ENCODE peak calls at places on chromosomes 6 and 20, in seven cellular contexts. One of them, this sample, is unnamed.

GRCh38 chr6:125232466-125232865 is 69.3 kb downstream of the HDDC2 start:
- DNase-seq in trophoblast cell: peak; percentile 91
- DNase-seq in IMR-90: peak; percentile 13
- DNase-seq in neuronal stem cell: no peak
- DNase-seq in mesendoderm: no peak
- DNase-seq in mesenchymal stem cell: peak; percentile 6
- DNase-seq in H1: no peak
- DNase-seq in this sample: no peak

GRCh38 chr6:81978230-81978629 is 225.7 kb upstream of the TENT5A start:
- DNase-seq in trophoblast cell: peak; percentile 31
- DNase-seq in IMR-90: peak; percentile 41
- DNase-seq in neuronal stem cell: no peak
- DNase-seq in mesendoderm: no peak
- DNase-seq in mesenchymal stem cell: no peak
- DNase-seq in H1: no peak
- DNase-seq in this sample: no peak

GRCh38 chr20:53748821-53749402 is 155.3 kb upstream of the ZNF217 start:
- DNase-seq in trophoblast cell: peak; percentile 60
- DNase-seq in IMR-90: peak; percentile 68
- DNase-seq in neuronal stem cell: no peak
- DNase-seq in mesendoderm: no peak
- DNase-seq in mesenchymal stem cell: peak; percentile 79
- DNase-seq in H1: no peak
- DNase-seq in this sample: no peak

GRCh38 chr20:62725596-62726268 is 17.1 kb downstream of the NTSR1 start:
- DNase-seq in trophoblast cell: no peak
- DNase-seq in IMR-90: no peak
- DNase-seq in neuronal stem cell: no peak
- DNase-seq in mesendoderm: no peak
- DNase-seq in mesenchymal stem cell: no peak
- DNase-seq in H1: no peak
- DNase-seq in this sample: no peak

GRCh38 chr20:53827996-53828672 is 234.5 kb upstream of the ZNF217 start:
- DNase-seq in trophoblast cell: peak; percentile 21
- DNase-seq in IMR-90: peak; percentile 98
- DNase-seq in neuronal stem cell: no peak
- DNase-seq in mesendoderm: peak; percentile 12
- DNase-seq in mesenchymal stem cell: peak; percentile 94
- DNase-seq in H1: no peak
- DNase-seq in this sample: no peak

GRCh38 chr6:56491606-56492328 is 150.9 kb downstream of the DST start:
- DNase-seq in trophoblast cell: no peak
- DNase-seq in IMR-90: no peak
- DNase-seq in neuronal stem cell: no peak
- DNase-seq in mesendoderm: no peak
- DNase-seq in mesenchymal stem cell: no peak
- DNase-seq in H1: no peak
- DNase-seq in this sample: no peak

GRCh38 chr6:138522611-138523010 is 23.3 kb upstream of the NHSL1 start:
- DNase-seq in trophoblast cell: no peak
- DNase-seq in IMR-90: no peak
- DNase-seq in neuronal stem cell: no peak
- DNase-seq in mesendoderm: no peak
- DNase-seq in mesenchymal stem cell: peak; percentile 29
- DNase-seq in H1: no peak
- DNase-seq in this sample: no peak

GRCh38 chr6:151425561-151425960 is 26.4 kb downstream of the RMND1 start:
- DNase-seq in trophoblast cell: no peak
- DNase-seq in IMR-90: peak; percentile 20
- DNase-seq in neuronal stem cell: no peak
- DNase-seq in mesendoderm: no peak
- DNase-seq in mesenchymal stem cell: peak; percentile 26
- DNase-seq in H1: no peak
- DNase-seq in this sample: no peak

GRCh38 chr6:142570221-142570671 is 268.4 kb downstream of the ADGRG6 start:
- DNase-seq in trophoblast cell: peak; percentile 44
- DNase-seq in IMR-90: peak; percentile 52
- DNase-seq in neuronal stem cell: no peak
- DNase-seq in mesendoderm: peak; percentile 75
- DNase-seq in mesenchymal stem cell: peak; percentile 69
- DNase-seq in H1: no peak
- DNase-seq in this sample: no peak

GRCh38 chr20:10611357-10611756 is 62.4 kb downstream of the JAG1 start:
- DNase-seq in trophoblast cell: peak; percentile 54
- DNase-seq in IMR-90: peak; percentile 66
- DNase-seq in neuronal stem cell: no peak
- DNase-seq in mesendoderm: peak; percentile 87
- DNase-seq in mesenchymal stem cell: peak; percentile 46
- DNase-seq in H1: peak; percentile 77
- DNase-seq in this sample: peak; percentile 79

GRCh38 chr6:159874475-159874874 is 16.3 kb upstream of the MAS1 start:
- DNase-seq in trophoblast cell: no peak
- DNase-seq in IMR-90: peak; percentile 13
- DNase-seq in neuronal stem cell: no peak
- DNase-seq in mesendoderm: no peak
- DNase-seq in mesenchymal stem cell: no peak
- DNase-seq in H1: no peak
- DNase-seq in this sample: no peak

GRCh38 chr20:2301164-2301622 is 5.4 kb downstream of the TGM3 start:
- DNase-seq in trophoblast cell: peak; percentile 48
- DNase-seq in IMR-90: no peak
- DNase-seq in neuronal stem cell: no peak
- DNase-seq in mesendoderm: peak; percentile 34
- DNase-seq in mesenchymal stem cell: peak; percentile 50
- DNase-seq in H1: no peak
- DNase-seq in this sample: no peak

GRCh38 chr20:34546751-34547181 is 11.8 kb upstream of the MAP1LC3A start:
- DNase-seq in trophoblast cell: no peak
- DNase-seq in IMR-90: no peak
- DNase-seq in neuronal stem cell: no peak
- DNase-seq in mesendoderm: no peak
- DNase-seq in mesenchymal stem cell: no peak
- DNase-seq in H1: no peak
- DNase-seq in this sample: no peak

GRCh38 chr6:53544050-53544499 is 826 bp downstream of the GCLC start:
- DNase-seq in trophoblast cell: peak; percentile 60
- DNase-seq in IMR-90: peak; percentile 27
- DNase-seq in neuronal stem cell: peak; percentile 27
- DNase-seq in mesendoderm: no peak
- DNase-seq in mesenchymal stem cell: peak; percentile 45
- DNase-seq in H1: no peak
- DNase-seq in this sample: no peak

GRCh38 chr20:63552481-63553249 is 1.3 kb upstream of the FNDC11 start:
- DNase-seq in trophoblast cell: no peak
- DNase-seq in IMR-90: no peak
- DNase-seq in neuronal stem cell: no peak
- DNase-seq in mesendoderm: no peak
- DNase-seq in mesenchymal stem cell: no peak
- DNase-seq in H1: no peak
- DNase-seq in this sample: peak; percentile 59

GRCh38 chr20:49478266-49478665 is 4.2 kb downstream of the KCNB1 start:
- DNase-seq in trophoblast cell: no peak
- DNase-seq in IMR-90: no peak
- DNase-seq in neuronal stem cell: no peak
- DNase-seq in mesendoderm: no peak
- DNase-seq in mesenchymal stem cell: no peak
- DNase-seq in H1: no peak
- DNase-seq in this sample: no peak

GRCh38 chr6:132520953-132521352 is 8.0 kb upstream of the STX7 start:
- DNase-seq in trophoblast cell: peak; percentile 49
- DNase-seq in IMR-90: peak; percentile 44
- DNase-seq in neuronal stem cell: no peak
- DNase-seq in mesendoderm: no peak
- DNase-seq in mesenchymal stem cell: no peak
- DNase-seq in H1: no peak
- DNase-seq in this sample: no peak

GRCh38 chr6:111503660-111504059 is 20.6 kb upstream of the REV3L start:
- DNase-seq in trophoblast cell: no peak
- DNase-seq in IMR-90: peak; percentile 19
- DNase-seq in neuronal stem cell: no peak
- DNase-seq in mesendoderm: no peak
- DNase-seq in mesenchymal stem cell: no peak
- DNase-seq in H1: no peak
- DNase-seq in this sample: no peak

GRCh38 chr6:152094992-152095592 is 287.6 kb downstream of the ESR1 start:
- DNase-seq in trophoblast cell: peak; percentile 96
- DNase-seq in IMR-90: peak; percentile 100
- DNase-seq in neuronal stem cell: no peak
- DNase-seq in mesendoderm: peak; percentile 84
- DNase-seq in mesenchymal stem cell: peak; percentile 98
- DNase-seq in H1: no peak
- DNase-seq in this sample: peak; percentile 45

GRCh38 chr20:56595746-56596478 is 33.2 kb upstream of the TFAP2C start:
- DNase-seq in trophoblast cell: no peak
- DNase-seq in IMR-90: no peak
- DNase-seq in neuronal stem cell: no peak
- DNase-seq in mesendoderm: peak; percentile 74
- DNase-seq in mesenchymal stem cell: no peak
- DNase-seq in H1: no peak
- DNase-seq in this sample: peak; percentile 81

GRCh38 chr20:32463642-32464400 is 105.7 kb downstream of the ASXL1 start:
- DNase-seq in trophoblast cell: no peak
- DNase-seq in IMR-90: no peak
- DNase-seq in neuronal stem cell: no peak
- DNase-seq in mesendoderm: no peak
- DNase-seq in mesenchymal stem cell: peak; percentile 72
- DNase-seq in H1: no peak
- DNase-seq in this sample: no peak

GRCh38 chr20:23147964-23148720 is 62.0 kb upstream of the CD93 start:
- DNase-seq in trophoblast cell: peak; percentile 61
- DNase-seq in IMR-90: peak; percentile 90
- DNase-seq in neuronal stem cell: no peak
- DNase-seq in mesendoderm: no peak
- DNase-seq in mesenchymal stem cell: peak; percentile 98
- DNase-seq in H1: no peak
- DNase-seq in this sample: no peak

GRCh38 chr20:45448250-45448649 is 21.3 kb upstream of the WFDC2 start:
- DNase-seq in trophoblast cell: no peak
- DNase-seq in IMR-90: no peak
- DNase-seq in neuronal stem cell: no peak
- DNase-seq in mesendoderm: no peak
- DNase-seq in mesenchymal stem cell: no peak
- DNase-seq in H1: no peak
- DNase-seq in this sample: no peak

GRCh38 chr20:45452238-45452637 is 17.3 kb upstream of the WFDC2 start:
- DNase-seq in trophoblast cell: no peak
- DNase-seq in IMR-90: no peak
- DNase-seq in neuronal stem cell: no peak
- DNase-seq in mesendoderm: no peak
- DNase-seq in mesenchymal stem cell: no peak
- DNase-seq in H1: no peak
- DNase-seq in this sample: no peak

GRCh38 chr20:45450097-45450818 is 19.3 kb upstream of the WFDC2 start:
- DNase-seq in trophoblast cell: peak; percentile 77
- DNase-seq in IMR-90: peak; percentile 51
- DNase-seq in neuronal stem cell: no peak
- DNase-seq in mesendoderm: peak; percentile 84
- DNase-seq in mesenchymal stem cell: peak; percentile 33
- DNase-seq in H1: no peak
- DNase-seq in this sample: peak; percentile 47

GRCh38 chr20:45452772-45453171 is 16.8 kb upstream of the WFDC2 start:
- DNase-seq in trophoblast cell: no peak
- DNase-seq in IMR-90: no peak
- DNase-seq in neuronal stem cell: no peak
- DNase-seq in mesendoderm: no peak
- DNase-seq in mesenchymal stem cell: no peak
- DNase-seq in H1: no peak
- DNase-seq in this sample: no peak

GRCh38 chr20:45449528-45449927 is 20.0 kb upstream of the WFDC2 start:
- DNase-seq in trophoblast cell: no peak
- DNase-seq in IMR-90: no peak
- DNase-seq in neuronal stem cell: no peak
- DNase-seq in mesendoderm: peak; percentile 81
- DNase-seq in mesenchymal stem cell: no peak
- DNase-seq in H1: no peak
- DNase-seq in this sample: no peak
- H2BK5ac ChIP-seq in trophoblast cell: peak overlapping the region; percentile 39
- H2BK5ac ChIP-seq in IMR-90: no peak overlapping the region
- H2BK5ac ChIP-seq in neuronal stem cell: no peak overlapping the region
- H2BK5ac ChIP-seq in mesendoderm: no peak overlapping the region
- H2BK5ac ChIP-seq in mesenchymal stem cell: no peak overlapping the region
- H2BK5ac ChIP-seq in H1: no peak overlapping the region
- H2BK5ac ChIP-seq in this sample: no peak overlapping the region

GRCh38 chr20:61508301-61508700 is 256.2 kb downstream of the CDH4 start:
- DNase-seq in trophoblast cell: no peak
- DNase-seq in IMR-90: no peak
- DNase-seq in neuronal stem cell: no peak
- DNase-seq in mesendoderm: no peak
- DNase-seq in mesenchymal stem cell: no peak
- DNase-seq in H1: no peak
- DNase-seq in this sample: no peak
- H4K8ac ChIP-seq in trophoblast cell: no peak overlapping the region
- H4K8ac ChIP-seq in IMR-90: no peak overlapping the region
- H4K8ac ChIP-seq in neuronal stem cell: no peak overlapping the region
- H4K8ac ChIP-seq in mesendoderm: no peak overlapping the region
- H4K8ac ChIP-seq in mesenchymal stem cell: no peak overlapping the region
- H4K8ac ChIP-seq in H1: peak overlapping the region; percentile 42
- H4K8ac ChIP-seq in this sample: no peak overlapping the region

GRCh38 chr6:167294651-167295494 is 3.8 kb downstream of the UNC93A start:
- DNase-seq in trophoblast cell: no peak
- DNase-seq in IMR-90: no peak
- DNase-seq in neuronal stem cell: no peak
- DNase-seq in mesendoderm: no peak
- DNase-seq in mesenchymal stem cell: no peak
- DNase-seq in H1: no peak
- DNase-seq in this sample: no peak
- H3K23ac ChIP-seq in trophoblast cell: no peak overlapping the region
- H3K23ac ChIP-seq in IMR-90: no peak overlapping the region
- H3K23ac ChIP-seq in neuronal stem cell: no peak overlapping the region
- H3K23ac ChIP-seq in mesendoderm: no peak overlapping the region
- H3K23ac ChIP-seq in mesenchymal stem cell: no peak overlapping the region
- H3K23ac ChIP-seq in H1: no peak overlapping the region
- H3K23ac ChIP-seq in this sample: no peak overlapping the region

DNA sequence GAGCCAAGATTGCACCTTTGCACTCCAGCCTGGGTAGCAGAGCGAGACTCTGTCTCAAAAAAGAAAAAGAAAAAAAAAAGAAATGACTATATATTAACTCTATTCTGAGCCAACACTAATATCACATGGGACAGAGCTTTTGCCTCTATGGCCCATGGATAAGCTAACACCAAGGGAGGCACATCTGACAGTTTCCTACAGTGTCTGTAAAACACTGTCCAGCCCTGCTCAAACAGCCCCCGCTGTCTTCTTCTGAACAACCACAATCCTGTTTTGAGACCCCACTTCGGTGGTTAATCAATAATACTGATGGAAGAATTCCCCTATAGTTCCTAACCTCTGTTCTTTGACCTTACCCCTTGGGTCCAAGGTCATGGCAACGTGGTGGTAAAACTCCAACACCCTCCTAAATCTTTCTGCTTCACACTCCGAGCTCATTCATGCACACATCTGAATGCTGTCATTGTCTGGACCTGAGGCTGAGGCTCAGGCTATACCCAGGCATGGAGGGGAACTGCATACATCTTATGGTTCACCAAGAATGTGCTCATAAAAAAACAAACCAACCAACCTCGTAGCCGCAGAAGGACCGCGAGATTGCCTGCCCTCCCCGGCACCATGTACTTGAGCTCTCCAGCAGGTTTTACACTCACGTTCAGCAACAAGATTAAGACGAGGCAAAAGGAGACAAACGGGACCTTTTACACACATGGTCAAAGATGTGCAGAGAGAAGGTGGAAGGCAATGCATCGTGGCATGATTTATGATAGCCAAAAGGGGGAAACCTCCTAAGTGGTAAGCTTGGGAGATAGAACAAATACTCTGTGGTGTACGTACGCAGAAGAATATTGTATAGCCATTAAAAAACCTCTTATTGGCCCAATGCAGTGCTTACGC is 105.4 kb upstream of the NFATC2 start:
- DNase-seq in trophoblast cell: no peak
- DNase-seq in IMR-90: no peak
- DNase-seq in neuronal stem cell: no peak
- DNase-seq in mesendoderm: no peak
- DNase-seq in mesenchymal stem cell: no peak
- DNase-seq in H1: no peak
- DNase-seq in this sample: no peak
- H2BK5ac ChIP-seq in trophoblast cell: no peak overlapping the region
- H2BK5ac ChIP-seq in IMR-90: no peak overlapping the region
- H2BK5ac ChIP-seq in neuronal stem cell: no peak overlapping the region
- H2BK5ac ChIP-seq in mesendoderm: no peak overlapping the region
- H2BK5ac ChIP-seq in mesenchymal stem cell: no peak overlapping the region
- H2BK5ac ChIP-seq in H1: no peak overlapping the region
- H2BK5ac ChIP-seq in this sample: no peak overlapping the region

This sample was measured in H9.